ENCODE peak calls at places on chromosomes 2 and 18, in ten cellular contexts. D, N, M, Y, W, U, P, O, H and T are unnamed samples.

GRCh38 chr2:52859065-52859464 is 908.5 kb upstream of the CHAC2 start:
- DNase-seq in D (no peak), N (no peak), M (no peak), Y (no peak), W (no peak), U (no peak), P (no peak), O (no peak), H (no peak), T (no peak)

GRCh38 chr18:25231327-25231691 is 120.7 kb downstream of the ZNF521 start:
- DNase-seq in D (no peak), N (no peak), M (peak; percentile 72), Y (no peak), W (no peak), U (no peak), P (no peak), O (no peak), H (no peak), T (no peak)

GRCh38 chr2:221529943-221530652 is 42.0 kb downstream of the EPHA4 start:
- DNase-seq in D (no peak), N (no peak), M (no peak), Y (no peak), W (peak; percentile 66), U (peak; percentile 88), P (peak; percentile 46), O (peak; percentile 82), H (peak; percentile 95), T (no peak)

GRCh38 chr18:13303761-13304364 is 85.3 kb downstream of the LDLRAD4 start:
- DNase-seq in D (no peak), N (no peak), M (no peak), Y (no peak), W (peak; percentile 45), U (no peak), P (no peak), O (no peak), H (no peak), T (no peak)

GRCh38 chr2:48900321-48901014 is 144.9 kb upstream of the LHCGR start:
- DNase-seq in D (no peak), N (no peak), M (no peak), Y (no peak), W (peak; percentile 37), U (no peak), P (no peak), O (no peak), H (no peak), T (no peak)

GRCh38 chr2:96099861-96100798 is 16.2 kb downstream of the ADRA2B start:
- DNase-seq in D (no peak), N (no peak), M (peak; percentile 45), Y (no peak), W (no peak), U (no peak), P (no peak), O (no peak), H (peak; percentile 61), T (no peak)

GRCh38 chr2:240467149-240467642 is 31.7 kb downstream of the GPC1 start:
- DNase-seq in D (peak; percentile 13), N (no peak), M (peak; percentile 62), Y (no peak), W (no peak), U (no peak), P (no peak), O (no peak), H (no peak), T (no peak)

GRCh38 chr2:9844036-9844483 is 786 bp downstream of the TAF1B start:
- DNase-seq in D (no peak), N (no peak), M (no peak), Y (no peak), W (peak; percentile 55), U (no peak), P (no peak), O (peak; percentile 40), H (no peak), T (no peak)

GRCh38 chr2:19543271-19544019 is 185.0 kb upstream of the OSR1 start:
- DNase-seq in D (no peak), N (no peak), M (no peak), Y (no peak), W (peak; percentile 68), U (peak; percentile 41), P (no peak), O (peak; percentile 52), H (peak; percentile 82), T (no peak)

GRCh38 chr2:47269316-47270232 is 114.5 kb upstream of the STPG4 start:
- DNase-seq in D (peak; percentile 65), N (no peak), M (peak; percentile 82), Y (peak; percentile 64), W (peak; percentile 99), U (peak; percentile 99), P (peak; percentile 97), O (peak; percentile 99), H (peak; percentile 100), T (no peak)

GRCh38 chr2:202317080-202317859 is 51.7 kb downstream of the NOP58 start:
- DNase-seq in D (no peak), N (no peak), M (peak; percentile 79), Y (peak; percentile 15), W (peak; percentile 91), U (peak; percentile 95), P (peak; percentile 80), O (peak; percentile 86), H (peak; percentile 58), T (no peak)

GRCh38 chr2:201205516-201205850 is 22.5 kb downstream of the CASP10 start:
- DNase-seq in D (no peak), N (no peak), M (no peak), Y (no peak), W (peak; percentile 68), U (no peak), P (no peak), O (no peak), H (no peak), T (no peak)

GRCh38 chr2:167508709-167509108 is 620.4 kb downstream of the XIRP2 start:
- DNase-seq in D (no peak), N (no peak), M (no peak), Y (no peak), W (no peak), U (no peak), P (no peak), O (peak; percentile 73), H (no peak), T (no peak)

DNA sequence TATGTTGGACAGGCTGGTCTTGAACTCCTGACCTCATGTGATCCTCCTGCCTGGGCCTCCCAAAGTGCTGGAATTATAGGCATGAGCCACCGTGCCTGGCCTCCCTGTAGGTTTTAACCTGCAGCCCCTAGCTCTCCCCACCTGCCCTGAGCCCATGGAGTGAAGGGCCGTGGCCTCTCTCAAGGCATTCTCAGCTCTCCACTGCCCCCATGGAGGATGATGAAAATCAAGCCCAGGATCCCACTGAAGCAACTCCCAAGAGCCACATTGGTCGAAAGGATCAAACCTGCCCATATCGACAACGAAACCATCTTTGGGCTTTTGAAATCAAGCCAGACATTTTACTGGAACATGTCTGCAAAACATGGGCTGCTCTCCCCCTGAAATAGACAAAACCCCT is 22.4 kb upstream of the CREG2 start:
- DNase-seq in D (no peak), N (no peak), M (no peak), Y (no peak), W (no peak), U (no peak), P (no peak), O (no peak), H (no peak), T (no peak)
- TF ChIP-seq CTCF in D (no peak), N (no peak), M (no peak), Y (no peak), W (no peak), U (no peak), P (no peak), O (no peak), H (no peak), T (no peak)

DNA sequence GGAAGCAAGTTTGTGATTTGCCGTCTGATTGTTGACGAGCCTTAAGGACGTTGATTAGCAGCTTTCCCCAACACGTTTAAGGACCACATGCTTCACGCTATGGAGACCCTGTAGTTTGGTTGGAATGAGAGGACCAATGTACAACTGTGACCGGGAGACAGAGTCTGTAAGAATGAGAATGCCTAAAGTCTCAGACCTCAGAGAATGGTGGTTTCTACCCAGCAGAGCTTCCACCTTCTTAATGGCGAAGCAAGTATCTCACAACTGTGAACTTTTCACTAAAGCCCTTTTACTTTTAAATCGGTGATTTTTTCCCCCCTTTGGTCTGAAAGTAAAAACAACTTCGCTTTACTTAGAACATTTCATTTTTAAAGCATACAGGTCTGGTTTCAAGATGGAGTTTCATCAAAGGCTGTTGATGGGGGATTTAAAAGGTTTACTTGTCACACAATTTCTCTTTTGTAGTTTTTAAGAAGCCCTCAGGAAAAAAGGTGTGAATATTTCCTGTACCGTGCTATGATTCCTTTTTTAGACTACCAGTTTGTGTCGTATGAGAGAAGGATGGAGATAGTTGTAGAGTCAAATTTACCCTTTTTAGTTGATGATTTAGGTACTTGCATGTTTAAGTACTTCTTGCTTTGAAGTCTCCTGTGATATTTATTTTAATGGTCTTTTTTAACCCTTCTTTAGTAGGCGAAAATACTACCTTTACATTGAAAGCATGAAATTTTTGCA is 1.5 kb downstream of the TTC39C start:
- DNase-seq in D (no peak), N (no peak), M (no peak), Y (no peak), W (no peak), U (no peak), P (no peak), O (no peak), H (no peak), T (no peak)
- TF ChIP-seq CTCF in D (no peak), N (no peak), M (no peak), Y (no peak), W (no peak), U (no peak), P (no peak), O (no peak), H (no peak), T (no peak)

GRCh38 chr2:170495896-170496295 is 219.2 kb upstream of the SP5 start:
- DNase-seq in D (no peak), N (no peak), M (no peak), Y (no peak), W (no peak), U (peak; percentile 23), P (no peak), O (no peak), H (no peak), T (no peak)
- TF ChIP-seq CTCF in D (no peak), N (no peak), M (no peak), Y (no peak), W (no peak), U (no peak), P (no peak), O (no peak), H (no peak), T (no peak)

DNA sequence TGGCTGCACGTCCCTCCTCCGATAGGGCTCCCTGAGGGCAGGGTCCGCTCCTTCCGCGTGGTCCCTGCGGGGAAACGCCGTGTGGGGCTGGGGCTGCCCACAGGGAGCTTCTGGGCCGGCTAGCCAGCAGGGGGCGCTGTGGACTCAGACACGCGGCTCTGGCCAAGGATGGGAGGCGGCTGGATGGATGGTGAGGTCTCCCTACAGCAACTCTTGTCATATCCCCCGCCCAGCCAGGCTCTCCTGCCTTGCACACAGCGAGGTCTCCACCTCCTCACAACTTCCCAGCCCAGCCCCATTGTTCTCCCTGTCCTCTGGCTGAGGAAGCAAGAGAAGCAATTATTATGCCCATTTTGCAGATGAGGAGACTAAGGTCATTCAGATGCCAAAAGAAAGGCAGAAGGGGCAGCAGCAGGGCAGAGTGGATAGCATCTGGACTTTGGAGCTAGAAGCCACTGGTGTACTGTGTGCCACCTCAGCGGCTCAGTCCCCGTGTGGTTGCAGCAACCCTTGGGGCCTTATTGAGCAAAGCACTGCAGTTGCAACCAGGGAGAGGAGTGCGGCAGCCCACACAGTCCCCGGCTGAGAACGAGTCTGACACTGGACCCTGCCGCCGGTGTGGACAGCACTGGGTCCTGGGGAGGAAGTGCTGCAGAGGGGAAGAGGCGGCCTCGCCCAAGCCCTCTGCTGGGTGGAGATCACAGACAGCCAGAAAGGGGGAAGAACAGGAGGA is 99.0 kb downstream of the ZFP36L2 start:
- DNase-seq in D (peak; percentile 55), N (peak; percentile 90), M (peak; percentile 81), Y (peak; percentile 33), W (peak; percentile 22), U (no peak), P (no peak), O (peak; percentile 63), H (peak; percentile 27), T (peak; percentile 81)
- TF ChIP-seq CTCF in D (no peak), N (peak; percentile 75), M (peak; percentile 25), Y (peak; percentile 82), W (peak; percentile 49), U (peak; percentile 44), P (peak; percentile 72), O (peak; percentile 85), H (peak; percentile 35), T (peak; percentile 92)